ENCODE peak calls at places on chromosome X, in seven cellular contexts. N is CD4-positive, alpha-beta memory T cell; A is GM23248; Z is heart left ventricle; I is breast epithelium; F is naive thymus-derived CD4-positive, alpha-beta T cell; K is AG04450. E is an unnamed sample.

GRCh38 chrX:54358424-54359211 is 772 bp upstream of the WNK3 start:
- DNase-seq in N (peak; percentile 29), A (peak; percentile 35), Z (peak; percentile 32), I (peak; percentile 50), F (peak; percentile 41), K (peak; percentile 1), E (no peak)

GRCh38 chrX:54419559-54420302 is 20.5 kb upstream of the TSR2 start:
- DNase-seq in N (no peak), A (no peak), Z (no peak), I (no peak), F (no peak), K (no peak), E (no peak)

GRCh38 chrX:30308263-30309138 is 689 bp downstream of the NR0B1 start:
- DNase-seq in N (no peak), A (peak; percentile 45), Z (no peak), I (no peak), F (no peak), K (no peak), E (peak; percentile 88)

GRCh38 chrX:5595570-5595969 is 633.1 kb downstream of the NLGN4X start:
- DNase-seq in N (no peak), A (no peak), Z (no peak), I (no peak), F (no peak), K (no peak), E (no peak)

GRCh38 chrX:15781964-15782711 is 8.1 kb upstream of the ZRSR2 start:
- DNase-seq in N (peak; percentile 27), A (no peak), Z (no peak), I (no peak), F (no peak), K (no peak), E (no peak)

GRCh38 chrX:123399709-123400108 is 215.6 kb downstream of the GRIA3 start:
- DNase-seq in N (no peak), A (peak; percentile 20), Z (no peak), I (no peak), F (no peak), K (no peak), E (no peak)

GRCh38 chrX:103376979-103377324 is 614 bp downstream of the BEX3 start:
- DNase-seq in N (no peak), A (peak; percentile 45), Z (no peak), I (no peak), F (no peak), K (no peak), E (no peak)

GRCh38 chrX:65697915-65698796 is 30.7 kb downstream of the MSN start:
- DNase-seq in N (peak; percentile 76), A (peak; percentile 40), Z (peak; percentile 73), I (no peak), F (peak; percentile 79), K (no peak), E (no peak)

GRCh38 chrX:4238916-4239315 is 525.5 kb upstream of the PRKX start:
- DNase-seq in N (no peak), A (no peak), Z (no peak), I (no peak), F (no peak), K (no peak), E (no peak)

GRCh38 chrX:4243759-4244158 is 530.3 kb upstream of the PRKX start:
- DNase-seq in N (no peak), A (no peak), Z (no peak), I (no peak), F (no peak), K (no peak), E (no peak)

GRCh38 chrX:4239650-4240540 is 526.4 kb upstream of the PRKX start:
- DNase-seq in N (peak; percentile 26), A (no peak), Z (no peak), I (no peak), F (peak; percentile 54), K (no peak), E (no peak)

GRCh38 chrX:4240541-4241194 is 527.2 kb upstream of the PRKX start:
- DNase-seq in N (peak; percentile 64), A (no peak), Z (no peak), I (no peak), F (peak; percentile 73), K (no peak), E (no peak)
- H3K27ac ChIP-seq in N (no peak overlapping the region), A (no peak overlapping the region), Z (no peak overlapping the region), I (no peak overlapping the region), F (peak overlapping the region; percentile 52), K (no peak overlapping the region), E (no peak overlapping the region)

DNA sequence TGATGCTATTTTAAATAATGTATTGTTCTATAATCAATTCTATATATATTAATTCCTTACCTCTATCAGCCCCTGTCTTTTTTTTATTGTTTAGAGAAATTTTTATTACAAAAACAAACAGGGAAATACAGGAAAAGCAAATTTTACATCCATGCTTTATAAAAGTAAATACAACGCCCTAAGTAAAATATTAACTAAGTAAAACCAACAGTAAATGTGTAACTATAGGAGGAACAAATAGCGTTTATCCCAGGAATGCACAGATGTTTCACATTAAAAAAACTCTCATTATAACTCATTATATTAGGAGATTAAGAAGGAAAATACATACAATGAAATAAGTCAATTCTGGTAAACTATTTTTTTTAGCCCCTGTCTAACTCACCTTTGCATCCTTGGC is 8.2 kb upstream of the ITM2A start:
- DNase-seq in N (no peak), A (no peak), Z (no peak), I (no peak), F (no peak), K (no peak), E (no peak)
- H3K27me3 ChIP-seq in N (no peaks in the 10 kb centered on the region), A (no peaks in the 10 kb centered on the region), Z (no peaks in the 10 kb centered on the region), I (no peaks in the 10 kb centered on the region), F (no peaks in the 10 kb centered on the region), K (no peaks in the 10 kb centered on the region), E (no peaks in the 10 kb centered on the region)

GRCh38 chrX:53319614-53320542 is 38.5 kb upstream of the IQSEC2 start:
- DNase-seq in N (no peak), A (peak; percentile 58), Z (no peak), I (no peak), F (no peak), K (no peak), E (no peak)
- H3K27ac ChIP-seq in N (no peak overlapping the region), A (no peak overlapping the region), Z (no peak overlapping the region), I (no peak overlapping the region), F (no peak overlapping the region), K (no peak overlapping the region), E (no peak overlapping the region)

DNA sequence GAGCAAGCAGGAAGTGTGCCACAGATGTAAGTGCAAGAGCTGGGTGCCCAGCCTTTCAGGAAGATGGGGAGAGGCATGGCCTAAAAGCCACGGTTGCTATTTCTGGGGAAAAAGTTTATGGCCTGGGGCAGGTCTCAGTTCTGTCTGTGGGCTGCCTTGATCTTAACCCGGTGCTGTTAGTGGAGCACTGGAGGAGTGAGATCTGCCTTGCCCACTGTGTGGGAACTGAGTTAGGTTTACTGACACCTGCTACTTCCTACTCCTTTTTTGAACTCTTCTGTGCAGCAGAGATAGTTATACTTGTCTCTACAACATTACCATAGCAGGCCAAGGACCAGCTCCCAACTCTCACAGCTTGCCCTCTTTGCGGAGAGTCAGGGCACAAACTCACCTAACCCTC is 76.5 kb downstream of the ITM2A start:
- DNase-seq in N (no peak), A (no peak), Z (no peak), I (no peak), F (no peak), K (no peak), E (no peak)
- H3K27me3 ChIP-seq in N (no peaks in the 10 kb centered on the region), A (no peaks in the 10 kb centered on the region), Z (no peaks in the 10 kb centered on the region), I (no peaks in the 10 kb centered on the region), F (no peaks in the 10 kb centered on the region), K (no peaks in the 10 kb centered on the region), E (no peaks in the 10 kb centered on the region)

GRCh38 chrX:107683931-107684330 is 55.6 kb downstream of the PRPS1 start:
- DNase-seq in N (no peak), A (no peak), Z (no peak), I (no peak), F (no peak), K (no peak), E (no peak)

GRCh38 chrX:107686026-107686425 is 57.7 kb downstream of the PRPS1 start:
- DNase-seq in N (no peak), A (no peak), Z (no peak), I (no peak), F (no peak), K (no peak), E (no peak)

GRCh38 chrX:107687445-107687844 is 59.1 kb downstream of the PRPS1 start:
- DNase-seq in N (no peak), A (no peak), Z (no peak), I (no peak), F (no peak), K (no peak), E (no peak)

GRCh38 chrX:107684956-107685385 is 56.7 kb downstream of the PRPS1 start:
- DNase-seq in N (no peak), A (no peak), Z (peak; percentile 69), I (peak; percentile 66), F (no peak), K (no peak), E (no peak)

GRCh38 chrX:107686792-107687191 is 58.5 kb downstream of the PRPS1 start:
- DNase-seq in N (no peak), A (no peak), Z (no peak), I (no peak), F (no peak), K (no peak), E (no peak)
- H3K27ac ChIP-seq in N (no peak overlapping the region), A (no peak overlapping the region), Z (no peak overlapping the region), I (no peak overlapping the region), F (no peak overlapping the region), K (no peak overlapping the region), E (no peak overlapping the region)

DNA sequence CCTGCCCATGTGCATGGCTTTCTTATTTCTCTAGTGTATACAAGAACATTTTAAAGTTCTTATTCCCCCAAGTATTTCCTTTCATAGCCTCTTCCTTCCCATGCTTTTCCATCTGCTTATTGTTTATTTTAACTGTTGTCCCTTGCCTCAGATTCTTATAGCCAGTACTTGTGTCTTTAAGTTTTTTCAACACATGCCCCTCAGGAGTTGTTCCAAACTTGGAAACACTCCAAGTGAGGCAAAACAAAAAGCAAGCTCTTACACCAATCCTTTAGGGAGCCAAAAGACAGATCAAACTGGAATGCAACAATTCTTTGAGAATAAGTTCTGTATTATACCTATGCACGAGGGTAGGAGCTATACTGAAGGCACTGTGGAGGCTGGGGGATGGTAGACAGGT is 222.0 kb upstream of the STK26 start:
- DNase-seq in N (no peak), A (no peak), Z (no peak), I (no peak), F (no peak), K (no peak), E (peak; percentile 40)
- H3K27me3 ChIP-seq in N (no peaks in the 10 kb centered on the region), A (no peaks in the 10 kb centered on the region), Z (no peaks in the 10 kb centered on the region), I (no peaks in the 10 kb centered on the region), F (no peaks in the 10 kb centered on the region), K (no peaks in the 10 kb centered on the region), E (no peaks in the 10 kb centered on the region)

DNA sequence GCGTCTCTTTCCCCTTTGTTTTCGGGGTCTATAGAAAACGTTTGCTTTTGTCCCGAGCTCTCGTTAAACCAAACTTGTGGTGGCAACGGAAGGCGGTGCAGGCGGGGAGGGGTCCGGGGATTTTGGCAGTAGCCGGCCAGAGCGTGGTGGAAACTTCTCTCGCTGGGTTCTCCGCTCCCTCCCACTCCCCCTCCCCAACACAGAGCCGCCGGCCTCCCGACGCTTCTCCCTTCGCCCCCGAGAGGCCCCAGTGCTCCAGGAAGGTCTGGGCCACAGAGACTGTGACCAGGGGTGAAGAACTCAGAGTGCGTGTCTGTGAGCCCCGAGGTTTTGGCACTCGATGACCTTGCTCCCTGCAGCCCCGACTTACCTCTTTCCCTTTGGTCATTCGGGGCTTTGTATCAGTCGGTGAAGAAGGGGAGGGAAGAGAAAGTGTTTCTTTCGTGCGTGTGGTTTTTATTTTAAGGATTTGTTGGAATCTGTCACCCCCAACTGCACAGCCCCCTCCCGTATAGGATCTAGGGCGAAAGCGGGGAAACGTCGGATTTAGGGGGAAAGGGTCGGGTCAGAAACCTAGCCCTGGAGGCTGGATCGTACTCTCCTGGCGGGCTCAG is 9.0 kb upstream of the BCOR start:
- DNase-seq in N (no peak), A (peak; percentile 17), Z (no peak), I (no peak), F (no peak), K (no peak), E (peak; percentile 31)
- H3K27ac ChIP-seq in N (peak overlapping the region; percentile 31), A (peak overlapping the region; percentile 72), Z (peak overlapping the region; percentile 89), I (peak overlapping the region; percentile 93), F (no peak overlapping the region), K (peak overlapping the region; percentile 21), E (peak overlapping the region; percentile 32)